ENCODE peak calls at places on chromosomes 11 and 22, in ten cellular contexts. D, K, J, P, W, Y, F, T, M and E are unnamed samples.

GRCh38 chr11:57499413-57499982 is 16.0 kb downstream of the SLC43A1 start:
- DNase-seq in F (peak), Y (peak), D (peak), K (peak), W (no peak), T (no peak), J (peak), P (peak), M (peak), E (no peak)

GRCh38 chr22:30453731-30454510 is 17.9 kb downstream of the SEC14L3 start:
- DNase-seq in T (no peak), Y (no peak), K (no peak), P (peak), D (peak), W (no peak), J (no peak), F (no peak), M (no peak), E (no peak)

GRCh38 chr11:77503006-77503405 is 29.1 kb upstream of the PAK1 start:
- DNase-seq in Y (no peak), K (no peak), P (no peak), T (no peak), J (peak), F (no peak), M (no peak), W (no peak), D (peak), E (no peak)

GRCh38 chr22:50269573-50270301 is 443 bp downstream of the MAPK11 start:
- DNase-seq in D (peak), M (no peak), W (peak), J (peak), T (peak), F (peak), K (no peak), Y (no peak), P (no peak), E (no peak)

GRCh38 chr11:130677486-130678153 is 229.2 kb downstream of the ADAMTS15 start:
- DNase-seq in W (no peak), D (peak), P (no peak), J (peak), T (no peak), K (no peak), M (peak), F (no peak), Y (no peak), E (no peak)

GRCh38 chr22:37684803-37685615 is 1.1 kb upstream of the NOL12 start:
- DNase-seq in J (no peak), P (no peak), W (no peak), M (peak), F (no peak), K (no peak), T (peak), D (peak), Y (no peak), E (no peak)

GRCh38 chr11:104000798-104001197 is 35.6 kb upstream of the DDI1 start:
- DNase-seq in P (no peak), W (no peak), D (peak), F (no peak), J (peak), M (no peak), K (no peak), T (no peak), Y (no peak), E (no peak)

GRCh38 chr11:8168485-8169257 is at the start of gene RIC3:
- DNase-seq in P (peak), W (peak), K (peak), Y (peak), T (no peak), D (no peak), M (peak), J (no peak), F (peak), E (peak)

GRCh38 chr11:71391786-71392185 is 56.4 kb downstream of the DHCR7 start:
- DNase-seq in J (no peak), M (no peak), W (no peak), P (peak), Y (no peak), T (no peak), D (no peak), F (no peak), K (no peak), E (no peak)

GRCh38 chr11:124510279-124510678 is 33.2 kb downstream of the OR8B12 start:
- DNase-seq in Y (no peak), J (no peak), P (no peak), T (no peak), M (no peak), K (no peak), D (no peak), W (no peak), F (no peak), E (no peak)

GRCh38 chr11:129457321-129457720 is 81.7 kb downstream of the BARX2 start:
- DNase-seq in M (no peak), Y (no peak), T (no peak), D (no peak), F (no peak), K (no peak), W (no peak), J (no peak), P (no peak), E (no peak)

GRCh38 chr11:7665473-7666291 is 7.6 kb downstream of the CYB5R2 start:
- DNase-seq in M (peak), Y (peak), F (peak), D (peak), W (peak), K (no peak), J (peak), T (peak), P (peak), E (no peak)

GRCh38 chr11:45857834-45858492 is 10.7 kb downstream of the CRY2 start:
- DNase-seq in F (peak), T (no peak), W (no peak), Y (no peak), K (no peak), J (peak), P (peak), D (peak), M (peak), E (no peak)

GRCh38 chr22:35642305-35642741 is 5.9 kb upstream of the APOL6 start:
- DNase-seq in D (peak), Y (no peak), P (no peak), K (no peak), J (peak), F (no peak), T (no peak), M (no peak), W (no peak), E (no peak)

GRCh38 chr11:47028530-47029093 is 92.1 kb downstream of the CSTPP1 start:
- DNase-seq in K (no peak), M (no peak), Y (no peak), J (no peak), T (no peak), P (no peak), D (no peak), F (no peak), W (no peak), E (no peak)

GRCh38 chr11:64340671-64341335 is 799 bp downstream of the CCDC88B start:
- DNase-seq in P (no peak), K (no peak), M (no peak), J (no peak), D (no peak), T (peak), Y (peak), F (no peak), W (peak), E (no peak)

GRCh38 chr11:125287467-125288232 is 123.1 kb downstream of the PKNOX2 start:
- DNase-seq in K (no peak), F (peak), J (no peak), M (no peak), D (peak), W (no peak), T (no peak), Y (no peak), P (peak), E (no peak)